ENCODE peak calls at places on chromosomes 11 and 22, in eight cellular contexts. U is fibroblast of lung, F is neural progenitor cell, W is astrocyte, R is hepatocyte, L is HCT116, S is neuronal stem cell, N is PC-9. G is an unnamed sample.

GRCh38 chr11:17985517-17985916 is 27.3 kb downstream of the SERGEF start:
- DNase-seq in U (peak; percentile 69), F (no peak), W (peak; percentile 65), R (peak; percentile 54), L (peak; percentile 51), S (no peak), N (peak; percentile 28), G (no peak)

GRCh38 chr11:116355104-116355503 is 417.7 kb downstream of the BUD13 start:
- DNase-seq in U (no peak), F (no peak), W (no peak), R (no peak), L (no peak), S (no peak), N (no peak), G (no peak)

GRCh38 chr22:50079689-50080465 is 5.3 kb downstream of the MLC1 start:
- DNase-seq in U (no peak), F (no peak), W (no peak), R (no peak), L (no peak), S (no peak), N (no peak), G (no peak)

GRCh38 chr11:94647926-94648325 is 80.8 kb downstream of the PIWIL4 start:
- DNase-seq in U (peak; percentile 3), F (peak; percentile 13), W (no peak), R (no peak), L (no peak), S (no peak), N (no peak), G (no peak)

GRCh38 chr11:75056806-75057205 is 39.9 kb downstream of the OR2AT4 start:
- DNase-seq in U (no peak), F (no peak), W (no peak), R (no peak), L (no peak), S (no peak), N (no peak), G (no peak)

GRCh38 chr11:35045219-35045819 is 93.7 kb upstream of the CD44 start:
- DNase-seq in U (no peak), F (no peak), W (no peak), R (peak; percentile 47), L (no peak), S (no peak), N (no peak), G (no peak)

GRCh38 chr22:43337385-43337784 is 5.8 kb downstream of the SCUBE1 start:
- DNase-seq in U (no peak), F (no peak), W (no peak), R (no peak), L (no peak), S (no peak), N (no peak), G (no peak)

GRCh38 chr11:71252782-71253730 is 679 bp upstream of the SHANK2 start:
- DNase-seq in U (peak; percentile 56), F (peak; percentile 67), W (peak; percentile 46), R (peak; percentile 82), L (peak; percentile 48), S (no peak), N (peak; percentile 74), G (no peak)

GRCh38 chr11:117876341-117877119 is at the start of gene FXYD6:
- DNase-seq in U (peak; percentile 42), F (peak; percentile 92), W (peak; percentile 21), R (peak; percentile 82), L (no peak), S (peak; percentile 85), N (no peak), G (no peak)

GRCh38 chr22:46078241-46079092 is 71.9 kb upstream of the PPARA start:
- DNase-seq in U (peak; percentile 84), F (no peak), W (peak; percentile 74), R (no peak), L (no peak), S (no peak), N (no peak), G (no peak)

GRCh38 chr11:940496-941135 is 14.9 kb downstream of the AP2A2 start:
- DNase-seq in U (no peak), F (peak; percentile 77), W (no peak), R (no peak), L (no peak), S (no peak), N (no peak), G (no peak)

GRCh38 chr11:86669424-86669823 is 3.0 kb downstream of the ME3 start:
- DNase-seq in U (no peak), F (no peak), W (no peak), R (no peak), L (no peak), S (no peak), N (no peak), G (no peak)

GRCh38 chr22:19852177-19852781 is 2.4 kb downstream of the GNB1L start:
- DNase-seq in U (no peak), F (no peak), W (no peak), R (peak; percentile 6), L (no peak), S (no peak), N (no peak), G (no peak)

GRCh38 chr11:78313898-78314297 is 103.7 kb downstream of the GAB2 start:
- DNase-seq in U (no peak), F (no peak), W (no peak), R (no peak), L (no peak), S (no peak), N (no peak), G (no peak)

GRCh38 chr22:38707346-38707745 is 1.6 kb downstream of the GTPBP1 start:
- DNase-seq in U (peak; percentile 53), F (no peak), W (peak; percentile 42), R (peak; percentile 56), L (no peak), S (no peak), N (no peak), G (no peak)

GRCh38 chr11:1943576-1943975 is 3.6 kb upstream of the MRPL23 start:
- DNase-seq in U (no peak), F (no peak), W (no peak), R (no peak), L (no peak), S (no peak), N (no peak), G (no peak)

GRCh38 chr11:67396258-67396581 is 4.4 kb downstream of the RAD9A start:
- DNase-seq in U (no peak), F (no peak), W (no peak), R (no peak), L (no peak), S (no peak), N (no peak), G (no peak)
- H3K36me3 ChIP-seq in U (peaks cover 21% of the 10 kb centered on the region), F (no peaks in the 10 kb centered on the region), W (peaks cover 2% of the 10 kb centered on the region), R (no peaks in the 10 kb centered on the region), L (peaks cover 13% of the 10 kb centered on the region), S (peaks cover 48% of the 10 kb centered on the region), N (peaks cover 6% of the 10 kb centered on the region), G (no peaks in the 10 kb centered on the region)

GRCh38 chr11:44567876-44568256 is 2.4 kb downstream of the CD82 start:
- DNase-seq in U (no peak), F (no peak), W (no peak), R (no peak), L (no peak), S (no peak), N (no peak), G (no peak)

GRCh38 chr11:44566952-44567875 is 1.8 kb downstream of the CD82 start:
- DNase-seq in U (no peak), F (no peak), W (no peak), R (no peak), L (no peak), S (no peak), N (no peak), G (no peak)

GRCh38 chr11:44566559-44566949 is 1.1 kb downstream of the CD82 start:
- DNase-seq in U (no peak), F (no peak), W (no peak), R (no peak), L (no peak), S (no peak), N (no peak), G (no peak)

GRCh38 chr11:44568706-44569473 is 3.4 kb downstream of the CD82 start:
- DNase-seq in U (peak; percentile 97), F (no peak), W (peak; percentile 95), R (peak; percentile 71), L (no peak), S (no peak), N (peak; percentile 61), G (peak; percentile 83)

GRCh38 chr11:44568358-44568705 is 2.9 kb downstream of the CD82 start:
- DNase-seq in U (no peak), F (no peak), W (no peak), R (no peak), L (no peak), S (no peak), N (no peak), G (no peak)
- H3K4me2 ChIP-seq in U (peak overlapping the region; percentile 83), F (no peak overlapping the region), W (peak overlapping the region; percentile 73), R (no peak overlapping the region), L (no peak overlapping the region), S (no peak overlapping the region), N (no peak overlapping the region), G (peak overlapping the region; percentile 97)

DNA sequence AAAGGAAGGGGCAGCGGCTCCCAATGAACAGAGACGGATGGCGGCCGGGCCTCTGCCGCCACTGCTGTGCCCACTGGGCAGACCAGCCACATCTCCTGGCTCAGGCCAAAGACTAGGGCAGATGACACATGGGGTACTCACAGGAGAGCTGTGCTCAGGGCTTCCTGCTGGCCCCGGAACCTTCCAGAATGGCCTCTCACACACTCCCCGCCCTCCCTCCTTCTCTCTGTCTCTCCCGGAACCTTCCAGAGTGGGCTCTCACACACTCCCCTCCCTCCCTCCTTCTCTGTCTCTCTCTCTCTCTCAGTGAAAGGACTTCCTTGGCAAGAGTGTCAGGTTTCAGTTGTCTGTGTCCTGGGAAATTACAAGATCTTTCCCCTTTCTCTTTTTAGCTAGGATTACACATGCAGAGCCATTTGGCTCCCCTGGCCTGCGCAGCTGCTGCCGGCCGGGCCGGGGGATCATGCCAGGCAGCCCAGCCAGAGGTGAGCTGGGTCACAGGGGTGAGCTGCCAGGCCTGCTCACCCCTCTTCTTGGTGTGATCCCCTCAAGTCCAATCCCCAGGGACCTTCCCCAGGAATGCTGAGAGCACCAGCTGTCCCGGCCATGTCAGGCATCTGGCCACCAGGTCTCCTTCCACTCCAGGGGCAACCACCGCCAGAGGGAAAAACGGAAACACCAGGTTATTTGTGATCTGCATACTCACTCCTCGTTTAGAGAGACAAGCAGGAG is 45.3 kb upstream of the ADA2 start:
- DNase-seq in U (peak; percentile 52), F (peak; percentile 82), W (peak; percentile 46), R (peak; percentile 73), L (no peak), S (no peak), N (no peak), G (no peak)
- H3K27ac ChIP-seq in U (no peak overlapping the region), F (peak overlapping the region; percentile 58), W (no peak overlapping the region), R (peak overlapping the region; percentile 90), L (no peak overlapping the region), S (peak overlapping the region; percentile 85), N (no peak overlapping the region), G (no peak overlapping the region)

DNA sequence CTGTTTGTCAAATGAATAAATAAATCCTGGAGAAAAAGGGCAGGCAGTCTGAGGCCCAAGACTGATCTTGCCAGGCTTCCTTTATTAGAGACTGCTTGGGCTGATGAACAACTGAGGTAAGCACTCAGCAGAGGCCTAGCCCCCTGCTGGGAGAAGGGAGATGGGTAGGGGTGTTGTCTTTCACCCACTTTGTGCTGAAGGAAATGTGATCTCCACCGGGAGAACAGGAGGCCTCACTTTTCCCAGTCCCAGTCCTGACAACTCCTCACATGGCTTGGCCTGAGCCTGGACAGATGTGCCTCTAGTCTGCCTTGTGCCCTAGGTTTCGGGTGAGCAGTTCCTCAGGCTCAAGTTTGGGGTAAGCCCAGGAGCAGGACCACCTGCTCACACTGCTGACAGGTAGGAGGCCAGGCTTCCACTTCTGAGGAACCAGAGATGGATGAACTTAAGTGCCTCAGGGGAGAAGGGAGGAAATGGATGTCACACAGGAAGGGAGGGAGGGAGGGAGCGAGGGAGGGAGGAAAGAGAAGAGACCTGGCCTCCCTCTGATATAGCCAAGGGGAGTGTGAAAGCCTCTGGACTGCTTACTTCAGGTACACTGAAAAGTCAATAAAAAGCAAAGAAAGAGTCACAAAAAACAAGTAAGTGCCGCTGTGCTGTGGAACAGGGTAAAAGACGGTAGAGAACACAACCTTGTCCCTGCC is 8.1 kb downstream of the CLPB start:
- DNase-seq in U (no peak), F (no peak), W (no peak), R (no peak), L (no peak), S (no peak), N (no peak), G (no peak)
- H3K36me3 ChIP-seq in U (peaks cover 6% of the 10 kb centered on the region), F (no peaks in the 10 kb centered on the region), W (peaks cover 3% of the 10 kb centered on the region), R (no peaks in the 10 kb centered on the region), L (peaks cover 8% of the 10 kb centered on the region), S (peaks cover 2% of the 10 kb centered on the region), N (peaks cover 3% of the 10 kb centered on the region), G (no peaks in the 10 kb centered on the region)